ENCODE peak calls at places on chromosomes 1 and 21, in six cellular contexts. One of them, this sample, is unnamed.
A peak's percentile ranks its signal among the peaks of the same experiment; 100 is the strongest.

GRCh38 chr1:206000641-206001339 is 2.4 kb downstream of the RAB7B start:
- DNase-seq in omental fat pad: no peak
- DNase-seq in lower leg skin: no peak
- DNase-seq in GM10248: no peak
- DNase-seq in CD8-positive, alpha-beta T cell: no peak
- DNase-seq in fibroblast of the aortic adventitia: peak; percentile 42
- DNase-seq in this sample: no peak

GRCh38 chr21:32083175-32083574 is 195.7 kb downstream of the MIS18A start:
- DNase-seq in fibroblast of the aortic adventitia: no peak
- DNase-seq in GM10248: no peak
- DNase-seq in lower leg skin: no peak
- DNase-seq in CD8-positive, alpha-beta T cell: no peak
- DNase-seq in omental fat pad: no peak
- DNase-seq in this sample: no peak

GRCh38 chr1:248844526-248844925 is 6.5 kb downstream of the ZNF672 start:
- DNase-seq in omental fat pad: no peak
- DNase-seq in fibroblast of the aortic adventitia: no peak
- DNase-seq in lower leg skin: no peak
- DNase-seq in GM10248: no peak
- DNase-seq in CD8-positive, alpha-beta T cell: peak; percentile 4
- DNase-seq in this sample: no peak

GRCh38 chr1:234602334-234603220 is 7.4 kb downstream of the IRF2BP2 start:
- DNase-seq in CD8-positive, alpha-beta T cell: no peak
- DNase-seq in omental fat pad: no peak
- DNase-seq in fibroblast of the aortic adventitia: peak; percentile 95
- DNase-seq in GM10248: peak; percentile 34
- DNase-seq in lower leg skin: peak; percentile 78
- DNase-seq in this sample: peak; percentile 70

GRCh38 chr1:71494163-71494562 is 413.3 kb upstream of the ZRANB2 start:
- DNase-seq in omental fat pad: no peak
- DNase-seq in lower leg skin: no peak
- DNase-seq in GM10248: no peak
- DNase-seq in fibroblast of the aortic adventitia: peak; percentile 28
- DNase-seq in CD8-positive, alpha-beta T cell: no peak
- DNase-seq in this sample: no peak

GRCh38 chr1:14631421-14631820 is 32.9 kb downstream of the KAZN start:
- DNase-seq in fibroblast of the aortic adventitia: no peak
- DNase-seq in GM10248: no peak
- DNase-seq in omental fat pad: no peak
- DNase-seq in lower leg skin: no peak
- DNase-seq in CD8-positive, alpha-beta T cell: no peak
- DNase-seq in this sample: no peak

GRCh38 chr1:103284270-103284669 is 175.9 kb upstream of the COL11A1 start:
- DNase-seq in lower leg skin: no peak
- DNase-seq in GM10248: no peak
- DNase-seq in omental fat pad: no peak
- DNase-seq in CD8-positive, alpha-beta T cell: no peak
- DNase-seq in fibroblast of the aortic adventitia: no peak
- DNase-seq in this sample: no peak

GRCh38 chr1:109986054-109986444 is 1.5 kb downstream of the AHCYL1 start:
- DNase-seq in fibroblast of the aortic adventitia: no peak
- DNase-seq in lower leg skin: no peak
- DNase-seq in GM10248: no peak
- DNase-seq in CD8-positive, alpha-beta T cell: no peak
- DNase-seq in omental fat pad: no peak
- DNase-seq in this sample: no peak

GRCh38 chr1:67604778-67605177 is 80.2 kb upstream of the GADD45A start:
- DNase-seq in fibroblast of the aortic adventitia: no peak
- DNase-seq in lower leg skin: no peak
- DNase-seq in GM10248: no peak
- DNase-seq in omental fat pad: no peak
- DNase-seq in CD8-positive, alpha-beta T cell: no peak
- DNase-seq in this sample: no peak

GRCh38 chr1:22259581-22260282 is 116.8 kb upstream of the WNT4 start:
- DNase-seq in CD8-positive, alpha-beta T cell: no peak
- DNase-seq in omental fat pad: no peak
- DNase-seq in lower leg skin: no peak
- DNase-seq in fibroblast of the aortic adventitia: no peak
- DNase-seq in GM10248: no peak
- DNase-seq in this sample: no peak

GRCh38 chr1:219329606-219330005 is 155.9 kb downstream of the LYPLAL1 start:
- DNase-seq in fibroblast of the aortic adventitia: peak; percentile 59
- DNase-seq in CD8-positive, alpha-beta T cell: no peak
- DNase-seq in omental fat pad: no peak
- DNase-seq in lower leg skin: no peak
- DNase-seq in GM10248: no peak
- DNase-seq in this sample: no peak

GRCh38 chr1:155893389-155894142 is 17.6 kb downstream of the RIT1 start:
- DNase-seq in lower leg skin: peak; percentile 30
- DNase-seq in CD8-positive, alpha-beta T cell: peak; percentile 35
- DNase-seq in fibroblast of the aortic adventitia: peak; percentile 83
- DNase-seq in GM10248: no peak
- DNase-seq in omental fat pad: no peak
- DNase-seq in this sample: peak; percentile 40

GRCh38 chr21:45959182-45959581 is 22.4 kb upstream of the COL6A1 start:
- DNase-seq in omental fat pad: no peak
- DNase-seq in fibroblast of the aortic adventitia: no peak
- DNase-seq in CD8-positive, alpha-beta T cell: no peak
- DNase-seq in GM10248: no peak
- DNase-seq in lower leg skin: no peak
- DNase-seq in this sample: no peak

GRCh38 chr1:233238884-233239432 is 56.6 kb downstream of the PCNX2 start:
- DNase-seq in omental fat pad: no peak
- DNase-seq in lower leg skin: no peak
- DNase-seq in CD8-positive, alpha-beta T cell: no peak
- DNase-seq in fibroblast of the aortic adventitia: peak; percentile 37
- DNase-seq in GM10248: no peak
- DNase-seq in this sample: no peak

GRCh38 chr1:16249838-16250241 is 12.9 kb upstream of the CPLANE2 start:
- DNase-seq in omental fat pad: no peak
- DNase-seq in lower leg skin: peak; percentile 80
- DNase-seq in fibroblast of the aortic adventitia: peak; percentile 90
- DNase-seq in CD8-positive, alpha-beta T cell: no peak
- DNase-seq in GM10248: no peak
- DNase-seq in this sample: peak; percentile 71

GRCh38 chr1:25245809-25246599 is 1.2 kb downstream of the RSRP1 start:
- DNase-seq in CD8-positive, alpha-beta T cell: no peak
- DNase-seq in fibroblast of the aortic adventitia: peak; percentile 52
- DNase-seq in GM10248: peak; percentile 19
- DNase-seq in lower leg skin: no peak
- DNase-seq in omental fat pad: no peak
- DNase-seq in this sample: no peak

GRCh38 chr1:50950396-50950795 is 9.7 kb downstream of the FAF1 start:
- DNase-seq in omental fat pad: no peak
- DNase-seq in GM10248: no peak
- DNase-seq in lower leg skin: no peak
- DNase-seq in fibroblast of the aortic adventitia: no peak
- DNase-seq in CD8-positive, alpha-beta T cell: no peak
- DNase-seq in this sample: no peak

GRCh38 chr1:168676029-168676812 is 52.8 kb downstream of the DPT start:
- DNase-seq in omental fat pad: no peak
- DNase-seq in fibroblast of the aortic adventitia: no peak
- DNase-seq in CD8-positive, alpha-beta T cell: no peak
- DNase-seq in lower leg skin: no peak
- DNase-seq in GM10248: no peak
- DNase-seq in this sample: no peak

GRCh38 chr1:23875382-23875781 is 7.3 kb upstream of the FUCA1 start:
- DNase-seq in omental fat pad: no peak
- DNase-seq in lower leg skin: no peak
- DNase-seq in GM10248: no peak
- DNase-seq in CD8-positive, alpha-beta T cell: no peak
- DNase-seq in fibroblast of the aortic adventitia: no peak
- DNase-seq in this sample: no peak

GRCh38 chr21:25895565-25896205 is 160.9 kb downstream of the GABPA start:
- DNase-seq in GM10248: no peak
- DNase-seq in omental fat pad: no peak
- DNase-seq in lower leg skin: no peak
- DNase-seq in fibroblast of the aortic adventitia: peak; percentile 54
- DNase-seq in CD8-positive, alpha-beta T cell: no peak
- DNase-seq in this sample: no peak

GRCh38 chr21:36321325-36322082 is 1.5 kb downstream of the MORC3 start:
- DNase-seq in omental fat pad: no peak
- DNase-seq in GM10248: no peak
- DNase-seq in fibroblast of the aortic adventitia: peak; percentile 24
- DNase-seq in CD8-positive, alpha-beta T cell: no peak
- DNase-seq in lower leg skin: no peak
- DNase-seq in this sample: no peak

GRCh38 chr1:216075339-216075738 is 347.9 kb downstream of the USH2A start:
- DNase-seq in CD8-positive, alpha-beta T cell: no peak
- DNase-seq in omental fat pad: no peak
- DNase-seq in GM10248: no peak
- DNase-seq in fibroblast of the aortic adventitia: peak; percentile 25
- DNase-seq in lower leg skin: no peak
- DNase-seq in this sample: no peak

GRCh38 chr1:150366416-150367296 is 2.7 kb downstream of the RPRD2 start:
- DNase-seq in omental fat pad: no peak
- DNase-seq in lower leg skin: no peak
- DNase-seq in fibroblast of the aortic adventitia: peak; percentile 20
- DNase-seq in GM10248: no peak
- DNase-seq in CD8-positive, alpha-beta T cell: no peak
- DNase-seq in this sample: no peak
- TF ChIP-seq CTCF in omental fat pad: no peak
- TF ChIP-seq CTCF in lower leg skin: no peak
- TF ChIP-seq CTCF in fibroblast of the aortic adventitia: no peak
- TF ChIP-seq CTCF in GM10248: no peak
- TF ChIP-seq CTCF in CD8-positive, alpha-beta T cell: no peak
- TF ChIP-seq CTCF in this sample: no peak

GRCh38 chr1:186859995-186860394 is 31.2 kb downstream of the PLA2G4A start:
- DNase-seq in fibroblast of the aortic adventitia: no peak
- DNase-seq in CD8-positive, alpha-beta T cell: no peak
- DNase-seq in GM10248: no peak
- DNase-seq in lower leg skin: no peak
- DNase-seq in omental fat pad: no peak
- DNase-seq in this sample: no peak

GRCh38 chr1:186854102-186854501 is 25.4 kb downstream of the PLA2G4A start:
- DNase-seq in fibroblast of the aortic adventitia: no peak
- DNase-seq in omental fat pad: no peak
- DNase-seq in GM10248: no peak
- DNase-seq in CD8-positive, alpha-beta T cell: no peak
- DNase-seq in lower leg skin: no peak
- DNase-seq in this sample: no peak

GRCh38 chr1:186864296-186864695 is 35.5 kb downstream of the PLA2G4A start:
- DNase-seq in fibroblast of the aortic adventitia: peak; percentile 34
- DNase-seq in omental fat pad: no peak
- DNase-seq in CD8-positive, alpha-beta T cell: no peak
- DNase-seq in GM10248: no peak
- DNase-seq in lower leg skin: no peak
- DNase-seq in this sample: no peak

DNA sequence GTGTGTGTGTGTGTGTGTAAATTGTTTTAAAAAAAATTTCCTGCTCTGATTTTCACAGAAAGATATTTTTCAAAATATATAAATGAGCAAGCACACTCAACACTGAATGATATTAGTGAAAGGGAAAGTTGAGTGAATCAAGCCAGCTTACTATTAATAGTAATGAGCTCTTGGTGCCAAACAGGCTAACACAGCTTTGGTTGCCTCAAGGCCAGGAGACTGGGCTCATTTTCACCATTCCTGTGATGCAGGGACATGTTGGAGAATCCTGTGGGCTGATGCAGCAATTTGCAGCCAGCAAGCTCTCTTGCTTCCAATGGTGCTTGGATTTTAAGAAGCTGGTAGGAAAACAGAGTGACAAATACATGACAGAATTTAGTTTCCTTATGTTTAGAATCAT is 30.2 kb downstream of the PLA2G4A start:
- DNase-seq in CD8-positive, alpha-beta T cell: no peak
- DNase-seq in GM10248: no peak
- DNase-seq in omental fat pad: no peak
- DNase-seq in lower leg skin: peak; percentile 46
- DNase-seq in fibroblast of the aortic adventitia: peak; percentile 65
- DNase-seq in this sample: no peak
- TF ChIP-seq CTCF in CD8-positive, alpha-beta T cell: no peak
- TF ChIP-seq CTCF in GM10248: no peak
- TF ChIP-seq CTCF in omental fat pad: no peak
- TF ChIP-seq CTCF in lower leg skin: no peak
- TF ChIP-seq CTCF in fibroblast of the aortic adventitia: no peak
- TF ChIP-seq CTCF in this sample: no peak

DNA sequence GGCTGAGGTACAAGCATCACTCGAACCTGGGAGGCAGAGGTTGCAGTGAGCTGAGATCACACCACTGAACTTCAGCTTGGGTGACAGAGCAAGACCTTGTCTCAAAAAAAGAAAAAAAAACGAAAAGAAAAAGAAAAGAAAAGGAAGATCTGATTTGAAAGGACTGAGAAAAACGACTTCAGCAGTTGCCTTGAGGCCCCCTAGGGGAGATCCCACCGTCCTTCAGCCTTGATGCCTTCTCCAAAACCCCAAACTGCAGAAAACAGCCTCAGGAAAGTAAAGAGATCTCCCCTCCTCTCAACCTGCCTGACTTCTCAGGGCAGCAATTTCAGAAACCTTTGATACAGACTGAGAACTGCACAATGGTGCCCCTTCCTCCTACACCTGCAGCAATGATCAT is 50.9 kb upstream of the BCAR3 start:
- DNase-seq in omental fat pad: no peak
- DNase-seq in lower leg skin: no peak
- DNase-seq in CD8-positive, alpha-beta T cell: no peak
- DNase-seq in GM10248: no peak
- DNase-seq in fibroblast of the aortic adventitia: no peak
- DNase-seq in this sample: no peak
- TF ChIP-seq CTCF in omental fat pad: no peak
- TF ChIP-seq CTCF in lower leg skin: no peak
- TF ChIP-seq CTCF in CD8-positive, alpha-beta T cell: no peak
- TF ChIP-seq CTCF in GM10248: no peak
- TF ChIP-seq CTCF in fibroblast of the aortic adventitia: peak; percentile 5
- TF ChIP-seq CTCF in this sample: no peak

GRCh38 chr1:161228032-161228431 is 2.2 kb downstream of the TOMM40L start:
- DNase-seq in GM10248: no peak
- DNase-seq in fibroblast of the aortic adventitia: no peak
- DNase-seq in lower leg skin: no peak
- DNase-seq in omental fat pad: no peak
- DNase-seq in CD8-positive, alpha-beta T cell: no peak
- DNase-seq in this sample: no peak

GRCh38 chr1:161227196-161227871 is 1.5 kb downstream of the TOMM40L start:
- DNase-seq in CD8-positive, alpha-beta T cell: peak; percentile 93
- DNase-seq in fibroblast of the aortic adventitia: peak; percentile 82
- DNase-seq in lower leg skin: peak; percentile 73
- DNase-seq in omental fat pad: peak; percentile 89
- DNase-seq in GM10248: peak; percentile 83
- DNase-seq in this sample: peak; percentile 74

GRCh38 chr1:161226759-161227158 is 899 bp downstream of the TOMM40L start:
- DNase-seq in GM10248: no peak
- DNase-seq in fibroblast of the aortic adventitia: no peak
- DNase-seq in lower leg skin: no peak
- DNase-seq in omental fat pad: no peak
- DNase-seq in CD8-positive, alpha-beta T cell: no peak
- DNase-seq in this sample: no peak

GRCh38 chr1:161230762-161231161 is 4.9 kb downstream of the TOMM40L start:
- DNase-seq in fibroblast of the aortic adventitia: no peak
- DNase-seq in GM10248: no peak
- DNase-seq in omental fat pad: no peak
- DNase-seq in CD8-positive, alpha-beta T cell: no peak
- DNase-seq in lower leg skin: no peak
- DNase-seq in this sample: no peak

DNA sequence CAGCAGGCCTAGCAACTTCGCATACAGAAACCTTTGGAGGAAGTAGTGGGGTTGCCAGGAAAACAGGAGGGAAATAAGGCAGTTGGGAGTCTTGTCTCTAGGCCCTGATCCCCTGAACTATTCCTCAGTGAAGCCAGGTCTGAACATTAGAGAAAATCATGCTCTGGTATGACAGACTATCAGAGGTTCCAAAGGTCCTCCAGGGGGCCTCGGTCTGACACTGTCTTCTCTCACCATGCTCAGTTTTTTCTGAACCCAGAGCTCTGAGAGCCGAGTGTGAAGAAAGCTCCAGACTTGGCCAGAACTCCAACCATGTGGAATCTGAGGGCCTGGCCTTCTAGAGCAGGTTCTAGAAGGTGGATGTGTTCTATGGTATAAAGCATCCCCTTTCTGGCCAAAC is 4.0 kb downstream of the TOMM40L start:
- DNase-seq in GM10248: no peak
- DNase-seq in lower leg skin: no peak
- DNase-seq in omental fat pad: no peak
- DNase-seq in CD8-positive, alpha-beta T cell: no peak
- DNase-seq in fibroblast of the aortic adventitia: no peak
- DNase-seq in this sample: no peak
- TF ChIP-seq CTCF in GM10248: peak; percentile 43
- TF ChIP-seq CTCF in lower leg skin: no peak
- TF ChIP-seq CTCF in omental fat pad: no peak
- TF ChIP-seq CTCF in CD8-positive, alpha-beta T cell: no peak
- TF ChIP-seq CTCF in fibroblast of the aortic adventitia: no peak
- TF ChIP-seq CTCF in this sample: no peak